ENCODE peak calls at places on chromosomes 6 and 20, in ten cellular contexts. One of them, this sample, is unnamed.

GRCh38 chr6:53593001-53593488 is 48.1 kb upstream of the GCLC start:
- DNase-seq in EL: peak; percentile 56
- DNase-seq in HCT116: no peak
- DNase-seq in retina: no peak
- DNase-seq in cardiac fibroblast: peak; percentile 54
- DNase-seq in A549: no peak
- DNase-seq in H9: no peak
- DNase-seq in T-cell: no peak
- DNase-seq in C1 segment of cervical spinal cord: no peak
- DNase-seq in fibroblast of lung: peak; percentile 94
- DNase-seq in this sample: no peak

GRCh38 chr6:68040312-68040778 is 594.7 kb upstream of the ADGRB3 start:
- DNase-seq in EL: no peak
- DNase-seq in HCT116: no peak
- DNase-seq in retina: no peak
- DNase-seq in cardiac fibroblast: peak; percentile 17
- DNase-seq in A549: no peak
- DNase-seq in H9: peak; percentile 34
- DNase-seq in T-cell: no peak
- DNase-seq in C1 segment of cervical spinal cord: no peak
- DNase-seq in fibroblast of lung: peak; percentile 2
- DNase-seq in this sample: no peak

GRCh38 chr20:45685896-45686295 is 15.9 kb upstream of the WFDC11 start:
- DNase-seq in EL: peak; percentile 6
- DNase-seq in HCT116: no peak
- DNase-seq in retina: peak; percentile 2
- DNase-seq in cardiac fibroblast: no peak
- DNase-seq in A549: peak; percentile 21
- DNase-seq in H9: peak; percentile 53
- DNase-seq in T-cell: no peak
- DNase-seq in C1 segment of cervical spinal cord: no peak
- DNase-seq in fibroblast of lung: no peak
- DNase-seq in this sample: no peak

GRCh38 chr20:25042531-25043498 is 15.1 kb downstream of the ACSS1 start:
- DNase-seq in EL: no peak
- DNase-seq in HCT116: no peak
- DNase-seq in retina: no peak
- DNase-seq in cardiac fibroblast: no peak
- DNase-seq in A549: no peak
- DNase-seq in H9: no peak
- DNase-seq in T-cell: peak; percentile 52
- DNase-seq in C1 segment of cervical spinal cord: no peak
- DNase-seq in fibroblast of lung: no peak
- DNase-seq in this sample: peak; percentile 32

GRCh38 chr6:100880149-100880900 is 804 bp downstream of the ASCC3 start:
- DNase-seq in EL: peak; percentile 41
- DNase-seq in HCT116: no peak
- DNase-seq in retina: peak; percentile 3
- DNase-seq in cardiac fibroblast: peak; percentile 64
- DNase-seq in A549: no peak
- DNase-seq in H9: no peak
- DNase-seq in T-cell: no peak
- DNase-seq in C1 segment of cervical spinal cord: no peak
- DNase-seq in fibroblast of lung: peak; percentile 35
- DNase-seq in this sample: no peak

GRCh38 chr6:149080511-149080910 is 237.0 kb upstream of the TAB2 start:
- DNase-seq in EL: peak; percentile 88
- DNase-seq in HCT116: no peak
- DNase-seq in retina: no peak
- DNase-seq in cardiac fibroblast: peak; percentile 79
- DNase-seq in A549: no peak
- DNase-seq in H9: no peak
- DNase-seq in T-cell: no peak
- DNase-seq in C1 segment of cervical spinal cord: no peak
- DNase-seq in fibroblast of lung: peak; percentile 88
- DNase-seq in this sample: no peak

GRCh38 chr6:25512560-25512959 is 139.5 kb upstream of the SCGN start:
- DNase-seq in EL: no peak
- DNase-seq in HCT116: no peak
- DNase-seq in retina: no peak
- DNase-seq in cardiac fibroblast: no peak
- DNase-seq in A549: no peak
- DNase-seq in H9: no peak
- DNase-seq in T-cell: no peak
- DNase-seq in C1 segment of cervical spinal cord: no peak
- DNase-seq in fibroblast of lung: no peak
- DNase-seq in this sample: no peak

GRCh38 chr20:10129749-10130148 is 88.9 kb upstream of the SNAP25 start:
- DNase-seq in EL: no peak
- DNase-seq in HCT116: no peak
- DNase-seq in retina: no peak
- DNase-seq in cardiac fibroblast: no peak
- DNase-seq in A549: no peak
- DNase-seq in H9: no peak
- DNase-seq in T-cell: no peak
- DNase-seq in C1 segment of cervical spinal cord: no peak
- DNase-seq in fibroblast of lung: no peak
- DNase-seq in this sample: no peak

GRCh38 chr20:62203378-62204030 is 16.6 kb downstream of the HRH3 start:
- DNase-seq in EL: peak; percentile 70
- DNase-seq in HCT116: no peak
- DNase-seq in retina: peak; percentile 44
- DNase-seq in cardiac fibroblast: peak; percentile 59
- DNase-seq in A549: no peak
- DNase-seq in H9: no peak
- DNase-seq in T-cell: no peak
- DNase-seq in C1 segment of cervical spinal cord: no peak
- DNase-seq in fibroblast of lung: no peak
- DNase-seq in this sample: no peak

GRCh38 chr20:43938932-43939761 is 24.5 kb downstream of the TOX2 start:
- DNase-seq in EL: peak; percentile 99
- DNase-seq in HCT116: no peak
- DNase-seq in retina: no peak
- DNase-seq in cardiac fibroblast: peak; percentile 100
- DNase-seq in A549: peak; percentile 54
- DNase-seq in H9: no peak
- DNase-seq in T-cell: no peak
- DNase-seq in C1 segment of cervical spinal cord: no peak
- DNase-seq in fibroblast of lung: peak; percentile 100
- DNase-seq in this sample: no peak

GRCh38 chr6:150334790-150335783 is 33.7 kb upstream of the IYD start:
- DNase-seq in EL: peak; percentile 54
- DNase-seq in HCT116: peak; percentile 80
- DNase-seq in retina: peak; percentile 59
- DNase-seq in cardiac fibroblast: peak; percentile 86
- DNase-seq in A549: peak; percentile 40
- DNase-seq in H9: peak; percentile 46
- DNase-seq in T-cell: no peak
- DNase-seq in C1 segment of cervical spinal cord: no peak
- DNase-seq in fibroblast of lung: peak; percentile 69
- DNase-seq in this sample: peak; percentile 21

GRCh38 chr6:105711216-105711615 is 308.3 kb upstream of the PREP start:
- DNase-seq in EL: peak; percentile 40
- DNase-seq in HCT116: no peak
- DNase-seq in retina: no peak
- DNase-seq in cardiac fibroblast: peak; percentile 65
- DNase-seq in A549: no peak
- DNase-seq in H9: no peak
- DNase-seq in T-cell: no peak
- DNase-seq in C1 segment of cervical spinal cord: no peak
- DNase-seq in fibroblast of lung: peak; percentile 25
- DNase-seq in this sample: no peak

GRCh38 chr6:35048631-35049083 is 92.5 kb downstream of the TCP11 start:
- DNase-seq in EL: peak; percentile 24
- DNase-seq in HCT116: no peak
- DNase-seq in retina: no peak
- DNase-seq in cardiac fibroblast: peak; percentile 21
- DNase-seq in A549: no peak
- DNase-seq in H9: peak; percentile 68
- DNase-seq in T-cell: peak; percentile 8
- DNase-seq in C1 segment of cervical spinal cord: no peak
- DNase-seq in fibroblast of lung: peak; percentile 87
- DNase-seq in this sample: peak; percentile 63

GRCh38 chr6:63245908-63246307 is 34.6 kb downstream of the FKBP1C start:
- DNase-seq in EL: no peak
- DNase-seq in HCT116: peak; percentile 3
- DNase-seq in retina: no peak
- DNase-seq in cardiac fibroblast: no peak
- DNase-seq in A549: no peak
- DNase-seq in H9: peak; percentile 36
- DNase-seq in T-cell: no peak
- DNase-seq in C1 segment of cervical spinal cord: no peak
- DNase-seq in fibroblast of lung: no peak
- DNase-seq in this sample: no peak

GRCh38 chr6:40342674-40343230 is 244.4 kb downstream of the LRFN2 start:
- DNase-seq in EL: no peak
- DNase-seq in HCT116: no peak
- DNase-seq in retina: no peak
- DNase-seq in cardiac fibroblast: no peak
- DNase-seq in A549: no peak
- DNase-seq in H9: peak; percentile 18
- DNase-seq in T-cell: no peak
- DNase-seq in C1 segment of cervical spinal cord: no peak
- DNase-seq in fibroblast of lung: no peak
- DNase-seq in this sample: peak; percentile 22

GRCh38 chr20:31790401-31790800 is 28.8 kb upstream of the MYLK2 start:
- DNase-seq in EL: no peak
- DNase-seq in HCT116: no peak
- DNase-seq in retina: no peak
- DNase-seq in cardiac fibroblast: peak; percentile 22
- DNase-seq in A549: no peak
- DNase-seq in H9: no peak
- DNase-seq in T-cell: no peak
- DNase-seq in C1 segment of cervical spinal cord: no peak
- DNase-seq in fibroblast of lung: peak; percentile 51
- DNase-seq in this sample: no peak

GRCh38 chr6:144284753-144285547 is at the start of gene UTRN:
- DNase-seq in EL: peak; percentile 90
- DNase-seq in HCT116: no peak
- DNase-seq in retina: peak; percentile 93
- DNase-seq in cardiac fibroblast: peak; percentile 86
- DNase-seq in A549: peak; percentile 57
- DNase-seq in H9: peak; percentile 88
- DNase-seq in T-cell: peak; percentile 6
- DNase-seq in C1 segment of cervical spinal cord: peak; percentile 35
- DNase-seq in fibroblast of lung: peak; percentile 87
- DNase-seq in this sample: peak; percentile 15

GRCh38 chr20:43533060-43533459 is 25.6 kb downstream of the L3MBTL1 start:
- DNase-seq in EL: no peak
- DNase-seq in HCT116: no peak
- DNase-seq in retina: no peak
- DNase-seq in cardiac fibroblast: peak; percentile 67
- DNase-seq in A549: no peak
- DNase-seq in H9: no peak
- DNase-seq in T-cell: no peak
- DNase-seq in C1 segment of cervical spinal cord: no peak
- DNase-seq in fibroblast of lung: peak; percentile 16
- DNase-seq in this sample: no peak

GRCh38 chr20:13009682-13010406 is 1.1 kb downstream of the SPTLC3 start:
- DNase-seq in EL: peak; percentile 85
- DNase-seq in HCT116: no peak
- DNase-seq in retina: no peak
- DNase-seq in cardiac fibroblast: peak; percentile 95
- DNase-seq in A549: no peak
- DNase-seq in H9: no peak
- DNase-seq in T-cell: no peak
- DNase-seq in C1 segment of cervical spinal cord: no peak
- DNase-seq in fibroblast of lung: peak; percentile 97
- DNase-seq in this sample: no peak

GRCh38 chr6:38337819-38338465 is 301.8 kb downstream of the BTBD9 start:
- DNase-seq in EL: peak; percentile 78
- DNase-seq in HCT116: peak; percentile 55
- DNase-seq in retina: no peak
- DNase-seq in cardiac fibroblast: peak; percentile 78
- DNase-seq in A549: peak; percentile 22
- DNase-seq in H9: no peak
- DNase-seq in T-cell: no peak
- DNase-seq in C1 segment of cervical spinal cord: no peak
- DNase-seq in fibroblast of lung: peak; percentile 70
- DNase-seq in this sample: no peak

GRCh38 chr20:53829086-53829703 is 235.6 kb upstream of the ZNF217 start:
- DNase-seq in EL: peak; percentile 97
- DNase-seq in HCT116: peak; percentile 78
- DNase-seq in retina: no peak
- DNase-seq in cardiac fibroblast: peak; percentile 99
- DNase-seq in A549: peak; percentile 77
- DNase-seq in H9: no peak
- DNase-seq in T-cell: no peak
- DNase-seq in C1 segment of cervical spinal cord: no peak
- DNase-seq in fibroblast of lung: peak; percentile 97
- DNase-seq in this sample: no peak

GRCh38 chr6:160750276-160750689 is 48.2 kb downstream of the PLG start:
- DNase-seq in EL: no peak
- DNase-seq in HCT116: peak; percentile 18
- DNase-seq in retina: no peak
- DNase-seq in cardiac fibroblast: no peak
- DNase-seq in A549: no peak
- DNase-seq in H9: peak; percentile 81
- DNase-seq in T-cell: no peak
- DNase-seq in C1 segment of cervical spinal cord: no peak
- DNase-seq in fibroblast of lung: no peak
- DNase-seq in this sample: no peak